ENCODE peak calls at places on chromosomes 6 and 20, in eight cellular contexts. X is A673; O is CD14-positive monocyte; M is HFF-Myc; G is CD4-positive, alpha-beta T cell; K is endothelial cell of umbilical vein; V is GM10248; N is lower lobe of right lung. Z is an unnamed sample.

GRCh38 chr6:110366241-110366640 is 8.1 kb upstream of the METTL24 start:
- DNase-seq in X (no peak), O (no peak), M (no peak), G (no peak), K (no peak), V (no peak), N (no peak), Z (no peak)

GRCh38 chr6:30136570-30137286 is 788 bp downstream of the TRIM40 start:
- DNase-seq in X (no peak), O (no peak), M (no peak), G (no peak), K (no peak), V (no peak), N (no peak), Z (no peak)

GRCh38 chr20:13900506-13900905 is 89.9 kb downstream of the SEL1L2 start:
- DNase-seq in X (no peak), O (no peak), M (no peak), G (no peak), K (no peak), V (no peak), N (no peak), Z (no peak)

GRCh38 chr6:19712012-19712688 is 125.0 kb upstream of the ID4 start:
- DNase-seq in X (no peak), O (no peak), M (no peak), G (no peak), K (no peak), V (no peak), N (no peak), Z (no peak)

GRCh38 chr6:97658090-97658489 is 375.1 kb upstream of the MMS22L start:
- DNase-seq in X (no peak), O (no peak), M (no peak), G (no peak), K (no peak), V (no peak), N (no peak), Z (no peak)

GRCh38 chr20:43686820-43687219 is 19.9 kb downstream of the MYBL2 start:
- DNase-seq in X (no peak), O (no peak), M (no peak), G (no peak), K (no peak), V (no peak), N (no peak), Z (no peak)

GRCh38 chr6:54860739-54861138 is 14.2 kb downstream of the FAM83B start:
- DNase-seq in X (no peak), O (no peak), M (peak), G (no peak), K (no peak), V (no peak), N (no peak), Z (no peak)

GRCh38 chr6:101393291-101394251 is at the start of gene GRIK2:
- DNase-seq in X (peak), O (no peak), M (no peak), G (no peak), K (peak), V (peak), N (no peak), Z (no peak)

GRCh38 chr20:61414455-61414991 is 162.5 kb downstream of the CDH4 start:
- DNase-seq in X (peak), O (no peak), M (no peak), G (no peak), K (no peak), V (no peak), N (no peak), Z (no peak)

GRCh38 chr6:156262014-156262413 is 515.2 kb upstream of the ARID1B start:
- DNase-seq in X (peak), O (no peak), M (no peak), G (no peak), K (no peak), V (no peak), N (no peak), Z (no peak)

GRCh38 chr6:22042713-22043112 is 254.1 kb downstream of the PRL start:
- DNase-seq in X (no peak), O (no peak), M (no peak), G (no peak), K (no peak), V (no peak), N (no peak), Z (no peak)

GRCh38 chr6:166903027-166903426 is 53.3 kb downstream of the RNASET2 start:
- DNase-seq in X (no peak), O (no peak), M (no peak), G (no peak), K (no peak), V (peak), N (no peak), Z (peak)

GRCh38 chr6:12939314-12939713 is 222.7 kb downstream of the PHACTR1 start:
- DNase-seq in X (no peak), O (no peak), M (no peak), G (no peak), K (no peak), V (no peak), N (no peak), Z (no peak)

GRCh38 chr6:53398541-53399344 is 50.0 kb upstream of the ELOVL5 start:
- DNase-seq in X (no peak), O (no peak), M (no peak), G (no peak), K (no peak), V (no peak), N (no peak), Z (no peak)

GRCh38 chr6:1136415-1136774 is 175.5 kb upstream of the FOXQ1 start:
- DNase-seq in X (peak), O (no peak), M (no peak), G (no peak), K (no peak), V (no peak), N (no peak), Z (no peak)

GRCh38 chr6:75272145-75272840 is 12.3 kb downstream of the TMEM30A start:
- DNase-seq in X (no peak), O (no peak), M (no peak), G (no peak), K (peak), V (no peak), N (no peak), Z (no peak)

GRCh38 chr6:111764238-111765182 is 108.7 kb downstream of the FYN start:
- DNase-seq in X (no peak), O (no peak), M (no peak), G (no peak), K (no peak), V (peak), N (no peak), Z (peak)

GRCh38 chr20:25223179-25223661 is 24.7 kb upstream of the PYGB start:
- DNase-seq in X (peak), O (no peak), M (peak), G (no peak), K (peak), V (no peak), N (no peak), Z (no peak)

GRCh38 chr20:35561268-35561667 is 19.4 kb downstream of the ERGIC3 start:
- DNase-seq in X (peak), O (peak), M (peak), G (no peak), K (peak), V (no peak), N (no peak), Z (no peak)

GRCh38 chr6:113636357-113636824 is 220.8 kb upstream of the MARCKS start:
- DNase-seq in X (no peak), O (no peak), M (no peak), G (no peak), K (no peak), V (no peak), N (no peak), Z (no peak)

GRCh38 chr6:157942351-157942750 is 39.3 kb upstream of the SYNJ2 start:
- DNase-seq in X (no peak), O (no peak), M (no peak), G (no peak), K (no peak), V (no peak), N (no peak), Z (no peak)

GRCh38 chr6:151389640-151390275 is 1.6 kb downstream of the ZBTB2 start:
- DNase-seq in X (peak), O (peak), M (no peak), G (no peak), K (peak), V (peak), N (peak), Z (peak)

GRCh38 chr6:35230498-35230897 is 16.7 kb downstream of the SCUBE3 start:
- DNase-seq in X (no peak), O (no peak), M (no peak), G (no peak), K (no peak), V (no peak), N (no peak), Z (no peak)

GRCh38 chr20:11373391-11373790 is 544.3 kb upstream of the BTBD3 start:
- DNase-seq in X (no peak), O (no peak), M (no peak), G (no peak), K (no peak), V (no peak), N (no peak), Z (no peak)

GRCh38 chr6:154274175-154274574 is 82.4 kb downstream of the IPCEF1 start:
- DNase-seq in X (no peak), O (no peak), M (no peak), G (no peak), K (no peak), V (no peak), N (no peak), Z (no peak)

GRCh38 chr6:149340200-149340599 is 22.7 kb downstream of the TAB2 start:
- DNase-seq in X (no peak), O (no peak), M (no peak), G (no peak), K (no peak), V (no peak), N (no peak), Z (no peak)

GRCh38 chr6:24323632-24324337 is 34.1 kb downstream of the DCDC2 start:
- DNase-seq in X (peak), O (no peak), M (no peak), G (no peak), K (no peak), V (no peak), N (no peak), Z (no peak)

GRCh38 chr20:49594143-49594928 is 26.4 kb upstream of the PTGIS start:
- DNase-seq in X (no peak), O (no peak), M (peak), G (no peak), K (peak), V (no peak), N (no peak), Z (no peak)

GRCh38 chr6:43276180-43277082 is 21.6 kb upstream of the SLC22A7 start:
- DNase-seq in X (no peak), O (no peak), M (no peak), G (peak), K (no peak), V (no peak), N (no peak), Z (peak)

GRCh38 chr20:10984899-10985298 is 311.1 kb upstream of the JAG1 start:
- DNase-seq in X (no peak), O (no peak), M (no peak), G (no peak), K (no peak), V (no peak), N (no peak), Z (no peak)

GRCh38 chr6:119355157-119355556 is 5.6 kb upstream of the MAN1A1 start:
- DNase-seq in X (no peak), O (no peak), M (no peak), G (no peak), K (no peak), V (no peak), N (no peak), Z (no peak)

GRCh38 chr6:113328886-113329381 is 528.2 kb upstream of the MARCKS start:
- DNase-seq in X (no peak), O (no peak), M (no peak), G (no peak), K (no peak), V (no peak), N (no peak), Z (no peak)

GRCh38 chr20:461254-462198 is 807 bp downstream of the TBC1D20 start:
- DNase-seq in X (peak), O (peak), M (no peak), G (peak), K (peak), V (peak), N (peak), Z (no peak)

GRCh38 chr6:39416728-39417127 is 94.2 kb upstream of the KCNK16 start:
- DNase-seq in X (peak), O (no peak), M (peak), G (no peak), K (no peak), V (no peak), N (no peak), Z (no peak)

GRCh38 chr20:40257763-40258162 is 431.3 kb downstream of the MAFB start:
- DNase-seq in X (no peak), O (no peak), M (no peak), G (no peak), K (no peak), V (no peak), N (no peak), Z (no peak)

GRCh38 chr6:33292996-33293682 is 3.7 kb downstream of the PFDN6 start:
- DNase-seq in X (no peak), O (no peak), M (no peak), G (no peak), K (no peak), V (no peak), N (no peak), Z (no peak)

GRCh38 chr6:157014871-157015270 is 237.7 kb downstream of the ARID1B start:
- DNase-seq in X (no peak), O (no peak), M (no peak), G (no peak), K (no peak), V (no peak), N (no peak), Z (no peak)

GRCh38 chr6:88165877-88166492 is at the start of gene CNR1:
- DNase-seq in X (peak), O (peak), M (no peak), G (no peak), K (peak), V (no peak), N (peak), Z (peak)

GRCh38 chr6:40774932-40775331 is 187.8 kb upstream of the LRFN2 start:
- DNase-seq in X (no peak), O (no peak), M (no peak), G (no peak), K (no peak), V (no peak), N (no peak), Z (no peak)
- TF ChIP-seq CTCF in X (peak), O (no peak), M (no peak), G (no peak), K (no peak), V (peak), N (no peak), Z (no peak)

DNA sequence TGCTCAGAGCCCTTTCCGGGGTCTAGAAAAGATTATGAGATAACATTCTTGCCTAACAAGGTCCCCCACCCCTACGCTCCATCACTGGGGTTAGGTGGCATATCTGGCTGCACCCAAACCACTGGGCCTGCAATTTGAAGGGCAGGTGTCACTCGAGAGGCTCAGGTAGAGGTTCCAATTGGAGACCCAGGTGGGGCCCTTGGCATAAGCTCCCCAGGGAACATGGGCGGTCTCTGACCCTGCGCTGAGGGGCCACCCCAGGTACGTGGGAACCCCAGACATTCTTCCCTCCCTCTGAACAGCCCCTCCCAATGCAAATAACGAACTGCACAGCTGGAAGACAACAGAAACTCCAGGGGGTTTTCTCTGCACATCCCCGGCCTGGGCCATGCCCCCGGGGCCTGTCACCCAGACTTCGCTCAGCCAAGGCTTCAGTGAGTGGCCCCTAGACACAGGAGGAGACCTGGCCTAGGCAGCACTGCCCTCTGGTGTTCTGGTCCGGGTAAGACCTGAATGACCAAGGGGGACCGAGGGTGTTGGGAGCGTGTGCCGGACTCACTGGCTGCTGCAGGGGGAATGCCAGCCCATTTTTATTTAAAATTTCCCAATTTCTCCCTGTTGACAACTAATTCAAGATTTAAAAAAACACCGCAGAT is 47.5 kb downstream of the DSTN start:
- DNase-seq in X (peak), O (no peak), M (no peak), G (peak), K (peak), V (peak), N (peak), Z (peak)
- TF ChIP-seq CTCF in X (peak), O (peak), M (peak), G (peak), K (peak), V (peak), N (peak), Z (peak)

GRCh38 chr6:84681693-84682326 is 82.6 kb downstream of the TBX18 start:
- DNase-seq in X (no peak), O (no peak), M (no peak), G (no peak), K (no peak), V (no peak), N (no peak), Z (no peak)

GRCh38 chr6:84688187-84688878 is 76.1 kb downstream of the TBX18 start:
- DNase-seq in X (no peak), O (no peak), M (no peak), G (no peak), K (no peak), V (no peak), N (no peak), Z (no peak)

GRCh38 chr6:84687487-84687886 is 76.9 kb downstream of the TBX18 start:
- DNase-seq in X (no peak), O (no peak), M (no peak), G (no peak), K (no peak), V (no peak), N (no peak), Z (no peak)

GRCh38 chr6:84685983-84686584 is 78.3 kb downstream of the TBX18 start:
- DNase-seq in X (peak), O (no peak), M (peak), G (no peak), K (no peak), V (peak), N (no peak), Z (no peak)
- TF ChIP-seq CTCF in X (peak), O (peak), M (peak), G (no peak), K (peak), V (peak), N (peak), Z (peak)

GRCh38 chr6:47241742-47242482 is 67.8 kb downstream of the TNFRSF21 start:
- DNase-seq in X (no peak), O (no peak), M (no peak), G (no peak), K (no peak), V (no peak), N (no peak), Z (no peak)
- TF ChIP-seq CTCF in X (no peak), O (no peak), M (no peak), G (no peak), K (no peak), V (no peak), N (no peak), Z (no peak)

GRCh38 chr6:134577998-134578397 is 260.1 kb upstream of the SGK1 start:
- DNase-seq in X (no peak), O (no peak), M (no peak), G (no peak), K (peak), V (no peak), N (no peak), Z (no peak)
- TF ChIP-seq CTCF in X (no peak), O (no peak), M (no peak), G (no peak), K (peak), V (no peak), N (no peak), Z (no peak)

GRCh38 chr6:160992323-160993314 is 1.1 kb downstream of the MAP3K4 start:
- DNase-seq in X (peak), O (no peak), M (peak), G (peak), K (peak), V (peak), N (no peak), Z (peak)
- TF ChIP-seq CTCF in X (peak), O (peak), M (peak), G (peak), K (peak), V (peak), N (peak), Z (peak)

GRCh38 chr20:23161968-23162696 is 76.0 kb upstream of the CD93 start:
- DNase-seq in X (peak), O (peak), M (no peak), G (no peak), K (peak), V (no peak), N (peak), Z (no peak)
- TF ChIP-seq CTCF in X (no peak), O (no peak), M (no peak), G (no peak), K (no peak), V (no peak), N (no peak), Z (no peak)

GRCh38 chr6:46788791-46789190 is 4.4 kb upstream of the MEP1A start:
- DNase-seq in X (no peak), O (no peak), M (no peak), G (no peak), K (no peak), V (no peak), N (no peak), Z (no peak)
- TF ChIP-seq CTCF in X (no peak), O (no peak), M (no peak), G (no peak), K (no peak), V (no peak), N (no peak), Z (no peak)

Z was measured in GM20000.